ENCODE peak calls at places on chromosome 3, in six cellular contexts. W is neural progenitor cell, E is hepatocyte, Q is SK-N-SH, P is GM23248, A is OCI-LY7. K is an unnamed sample.

GRCh38 chr3:154540950-154541604 is 111.1 kb upstream of the GPR149 start:
- DNase-seq in Q (no peak), A (no peak), P (peak), E (no peak), W (no peak), K (no peak)

GRCh38 chr3:44885618-44886017 is 11.2 kb downstream of the TGM4 start:
- DNase-seq in A (no peak), E (peak), W (no peak), P (peak), Q (peak), K (no peak)

GRCh38 chr3:73707772-73708171 is 83.0 kb upstream of the PDZRN3 start:
- DNase-seq in W (no peak), Q (no peak), P (peak), E (no peak), A (no peak), K (no peak)

GRCh38 chr3:181725033-181725775 is 13.5 kb downstream of the SOX2 start:
- DNase-seq in W (peak), P (no peak), E (no peak), A (no peak), Q (no peak), K (no peak)

GRCh38 chr3:37545479-37545878 is 316.2 kb upstream of the CTDSPL start:
- DNase-seq in E (no peak), P (no peak), W (no peak), A (no peak), Q (peak), K (no peak)

GRCh38 chr3:107981471-107982111 is 109.2 kb downstream of the CD47 start:
- DNase-seq in P (peak), W (no peak), Q (no peak), E (peak), A (no peak), K (peak)

GRCh38 chr3:157475921-157476395 is 27.3 kb downstream of the VEPH1 start:
- DNase-seq in E (no peak), A (no peak), P (peak), W (no peak), Q (no peak), K (no peak)

GRCh38 chr3:84925571-84925970 is 33.2 kb upstream of the CADM2 start:
- DNase-seq in P (no peak), W (no peak), A (no peak), Q (no peak), E (no peak), K (no peak)

GRCh38 chr3:114383875-114384557 is 90.2 kb downstream of the TIGIT start:
- DNase-seq in W (peak), P (peak), A (peak), Q (peak), E (peak), K (peak)

GRCh38 chr3:141402476-141403171 is 34.3 kb downstream of the ZBTB38 start:
- DNase-seq in Q (peak), P (peak), A (no peak), W (peak), E (peak), K (peak)

GRCh38 chr3:71903141-71903540 is 118.2 kb upstream of the PROK2 start:
- DNase-seq in A (no peak), E (no peak), W (no peak), Q (no peak), P (peak), K (no peak)

GRCh38 chr3:88141458-88142083 is 8.2 kb upstream of the C3orf38 start:
- DNase-seq in A (no peak), W (no peak), Q (no peak), P (peak), E (no peak), K (no peak)

GRCh38 chr3:140922634-140923033 is 19.0 kb upstream of the SLC25A36 start:
- DNase-seq in P (peak), A (peak), W (peak), Q (no peak), E (peak), K (peak)

GRCh38 chr3:143123353-143123974 is 3.9 kb downstream of the CHST2 start:
- DNase-seq in E (no peak), P (no peak), Q (no peak), W (no peak), A (no peak), K (no peak)

GRCh38 chr3:52507359-52507758 is 12.2 kb downstream of the STAB1 start:
- DNase-seq in W (peak), A (no peak), E (peak), P (no peak), Q (no peak), K (no peak)

GRCh38 chr3:36135863-36136262 is 244.4 kb upstream of the STAC start:
- DNase-seq in P (no peak), Q (no peak), E (no peak), A (no peak), W (no peak), K (no peak)

GRCh38 chr3:136586580-136586979 is 165.6 kb downstream of the STAG1 start:
- DNase-seq in Q (no peak), E (peak), W (no peak), P (no peak), A (no peak), K (no peak)

GRCh38 chr3:42033741-42034140 is 57.4 kb upstream of the TRAK1 start:
- DNase-seq in W (no peak), A (no peak), E (no peak), P (peak), Q (no peak), K (no peak)

GRCh38 chr3:38016410-38016809 is 13.0 kb downstream of the PLCD1 start:
- DNase-seq in Q (no peak), A (no peak), P (no peak), E (no peak), W (no peak), K (no peak)

GRCh38 chr3:64878372-64878771 is 190.6 kb upstream of the ADAMTS9 start:
- DNase-seq in E (peak), A (no peak), Q (no peak), W (no peak), P (peak), K (no peak)

GRCh38 chr3:55243686-55244085 is 243.4 kb downstream of the WNT5A start:
- DNase-seq in A (no peak), E (no peak), W (peak), Q (no peak), P (no peak), K (peak)

GRCh38 chr3:129564981-129565644 is 22.1 kb downstream of the H1-8 start:
- DNase-seq in Q (peak), A (no peak), P (peak), E (no peak), W (no peak), K (no peak)

GRCh38 chr3:104273046-104273649 is 1093.6 kb upstream of the ALCAM start:
- DNase-seq in W (peak), E (peak), A (peak), Q (no peak), P (peak), K (peak)

GRCh38 chr3:18556503-18556902 is 131.4 kb upstream of the SATB1 start:
- DNase-seq in W (no peak), E (no peak), Q (no peak), P (peak), A (no peak), K (no peak)

GRCh38 chr3:149647812-149648211 is 10.0 kb downstream of the WWTR1 start:
- DNase-seq in P (no peak), Q (no peak), W (no peak), A (no peak), E (no peak), K (no peak)

GRCh38 chr3:123324880-123325765 is 123.4 kb downstream of the SEC22A start:
- DNase-seq in Q (no peak), A (no peak), E (no peak), P (no peak), W (no peak), K (no peak)

GRCh38 chr3:8445861-8446260 is 55.8 kb upstream of the LMCD1 start:
- DNase-seq in A (no peak), Q (no peak), E (peak), W (no peak), P (peak), K (no peak)

GRCh38 chr3:38713121-38713520 is 63.6 kb upstream of the SCN5A start:
- DNase-seq in A (no peak), Q (no peak), E (no peak), W (no peak), P (peak), K (no peak)

GRCh38 chr3:108030915-108031425 is 59.9 kb downstream of the CD47 start:
- DNase-seq in E (no peak), P (no peak), W (no peak), Q (no peak), A (no peak), K (no peak)

GRCh38 chr3:140931016-140931454 is 10.6 kb upstream of the SLC25A36 start:
- DNase-seq in Q (no peak), E (no peak), W (peak), P (peak), A (no peak), K (peak)

GRCh38 chr3:187811580-187812250 is 66.4 kb upstream of the BCL6 start:
- DNase-seq in E (peak), Q (no peak), P (peak), A (no peak), W (no peak), K (no peak)

GRCh38 chr3:150737874-150738679 is 24.9 kb downstream of the SIAH2 start:
- DNase-seq in A (no peak), W (no peak), P (peak), Q (no peak), E (peak), K (peak)

DNA sequence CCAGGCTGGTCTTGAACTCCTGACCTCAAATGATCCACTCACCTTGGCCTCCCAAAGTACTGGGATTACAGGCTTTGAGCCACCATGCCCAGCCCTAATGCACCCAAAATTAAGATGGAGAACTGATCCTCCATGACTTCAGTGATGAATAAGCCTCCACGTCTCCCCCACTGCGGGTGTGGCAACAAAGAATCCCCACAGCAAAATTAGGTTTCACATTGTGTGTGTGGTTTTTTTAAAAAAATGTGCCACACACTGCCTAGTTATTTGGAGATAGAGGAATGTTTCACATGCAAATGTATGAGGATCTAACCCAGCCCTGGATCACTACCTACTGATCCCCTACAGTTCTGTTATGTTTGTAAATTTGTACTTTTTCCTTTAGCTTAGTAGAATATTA is 17.3 kb downstream of the HDAC11 start:
- DNase-seq in A (no peak), E (no peak), W (no peak), P (peak), Q (no peak), K (no peak)
- TF ChIP-seq EZH2phosphoT487 in A (no peak), E (no peak), W (no peak), P (no peak), Q (no peak), K (no peak)

GRCh38 chr3:15097889-15098288 is 1.1 kb downstream of the RBSN start:
- DNase-seq in Q (no peak), A (peak), P (peak), E (no peak), W (no peak), K (no peak)
- TF ChIP-seq EZH2phosphoT487 in Q (no peak), A (no peak), P (no peak), E (no peak), W (no peak), K (no peak)

DNA sequence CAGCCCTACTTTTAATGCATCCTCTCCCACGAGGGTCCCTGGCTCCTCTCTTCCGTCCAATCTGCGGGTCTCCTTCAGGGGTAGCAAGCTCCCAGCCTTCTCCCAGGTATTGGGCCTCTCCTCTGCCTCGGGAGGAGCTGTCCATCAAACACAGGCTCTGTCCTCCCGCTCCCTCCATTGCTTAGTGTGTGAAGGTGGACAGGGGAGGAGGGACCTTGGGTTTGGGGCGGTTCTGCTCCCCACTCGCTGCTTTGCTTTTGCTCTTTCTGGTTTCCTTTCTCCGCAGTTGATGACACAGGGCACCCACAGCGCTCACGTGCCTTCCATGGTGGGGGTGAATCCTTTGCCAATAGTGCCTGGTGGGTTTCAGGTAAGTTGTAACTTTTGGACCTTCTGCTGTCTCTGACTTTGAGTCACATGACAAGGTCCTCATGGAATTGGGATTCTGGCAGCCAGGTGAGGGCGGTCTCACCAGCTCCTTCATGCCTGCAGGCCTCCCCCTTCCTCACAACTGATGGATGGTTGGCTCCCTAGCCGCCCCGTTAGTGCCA is 18.9 kb downstream of the MUC20 start:
- DNase-seq in A (no peak), P (no peak), W (no peak), Q (no peak), E (no peak), K (no peak)
- TF ChIP-seq EZH2phosphoT487 in A (no peak), P (no peak), W (no peak), Q (no peak), E (no peak), K (no peak)

DNA sequence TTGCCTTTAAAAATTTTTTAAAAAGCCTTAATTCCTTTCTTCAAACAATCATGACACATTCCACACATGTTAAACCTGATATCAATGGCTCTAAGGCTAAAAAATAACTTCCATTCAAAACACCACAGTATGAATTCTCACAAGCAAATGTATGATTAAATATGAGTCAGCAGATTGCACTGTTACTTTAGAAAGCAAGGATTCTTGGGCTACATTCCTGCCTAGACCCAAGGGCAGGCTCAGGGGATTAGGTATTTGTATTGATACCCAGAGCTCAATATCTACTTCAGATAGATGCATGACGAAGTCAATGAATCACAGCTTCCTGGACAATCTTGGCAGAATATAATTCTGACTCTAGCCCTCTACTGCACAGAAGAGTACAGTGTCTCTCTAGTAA is 65.7 kb downstream of the RARB start:
- DNase-seq in P (peak), E (no peak), A (no peak), Q (no peak), W (no peak), K (no peak)
- TF ChIP-seq EZH2phosphoT487 in P (no peak), E (no peak), A (no peak), Q (no peak), W (no peak), K (no peak)

GRCh38 chr3:120157113-120157512 is 62.9 kb upstream of the GSK3B start:
- DNase-seq in P (no peak), W (no peak), E (no peak), Q (no peak), A (no peak), K (no peak)

GRCh38 chr3:120157681-120158080 is 63.4 kb upstream of the GSK3B start:
- DNase-seq in E (no peak), A (no peak), Q (no peak), W (no peak), P (no peak), K (no peak)

GRCh38 chr3:120151796-120152195 is 57.5 kb upstream of the GSK3B start:
- DNase-seq in P (no peak), W (no peak), Q (no peak), A (no peak), E (no peak), K (no peak)

GRCh38 chr3:120155108-120155507 is 60.9 kb upstream of the GSK3B start:
- DNase-seq in P (no peak), E (no peak), W (no peak), A (no peak), Q (no peak), K (no peak)

DNA sequence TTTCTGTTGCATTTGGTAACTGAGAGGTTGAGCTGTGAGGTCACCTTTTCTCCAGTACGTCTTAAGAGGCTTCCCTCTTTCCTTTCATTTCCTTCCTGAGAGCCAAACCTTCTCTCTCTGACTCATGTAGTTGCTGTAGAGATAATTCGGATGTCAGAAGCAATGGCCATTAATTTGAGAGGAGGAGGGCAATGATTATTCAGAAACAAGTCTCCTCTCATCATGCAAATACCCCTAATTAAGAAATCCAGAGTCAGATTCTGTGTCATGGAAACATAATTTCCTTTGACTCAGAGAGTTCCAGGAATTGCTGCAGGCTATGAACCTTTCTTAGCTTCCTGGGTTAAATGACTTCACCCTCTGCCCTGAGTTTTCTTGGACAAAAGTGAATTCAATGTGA is 59.0 kb upstream of the GSK3B start:
- DNase-seq in Q (no peak), A (no peak), E (peak), P (peak), W (no peak), K (no peak)
- TF ChIP-seq EZH2phosphoT487 in Q (no peak), A (no peak), E (no peak), P (peak), W (no peak), K (no peak)

DNA sequence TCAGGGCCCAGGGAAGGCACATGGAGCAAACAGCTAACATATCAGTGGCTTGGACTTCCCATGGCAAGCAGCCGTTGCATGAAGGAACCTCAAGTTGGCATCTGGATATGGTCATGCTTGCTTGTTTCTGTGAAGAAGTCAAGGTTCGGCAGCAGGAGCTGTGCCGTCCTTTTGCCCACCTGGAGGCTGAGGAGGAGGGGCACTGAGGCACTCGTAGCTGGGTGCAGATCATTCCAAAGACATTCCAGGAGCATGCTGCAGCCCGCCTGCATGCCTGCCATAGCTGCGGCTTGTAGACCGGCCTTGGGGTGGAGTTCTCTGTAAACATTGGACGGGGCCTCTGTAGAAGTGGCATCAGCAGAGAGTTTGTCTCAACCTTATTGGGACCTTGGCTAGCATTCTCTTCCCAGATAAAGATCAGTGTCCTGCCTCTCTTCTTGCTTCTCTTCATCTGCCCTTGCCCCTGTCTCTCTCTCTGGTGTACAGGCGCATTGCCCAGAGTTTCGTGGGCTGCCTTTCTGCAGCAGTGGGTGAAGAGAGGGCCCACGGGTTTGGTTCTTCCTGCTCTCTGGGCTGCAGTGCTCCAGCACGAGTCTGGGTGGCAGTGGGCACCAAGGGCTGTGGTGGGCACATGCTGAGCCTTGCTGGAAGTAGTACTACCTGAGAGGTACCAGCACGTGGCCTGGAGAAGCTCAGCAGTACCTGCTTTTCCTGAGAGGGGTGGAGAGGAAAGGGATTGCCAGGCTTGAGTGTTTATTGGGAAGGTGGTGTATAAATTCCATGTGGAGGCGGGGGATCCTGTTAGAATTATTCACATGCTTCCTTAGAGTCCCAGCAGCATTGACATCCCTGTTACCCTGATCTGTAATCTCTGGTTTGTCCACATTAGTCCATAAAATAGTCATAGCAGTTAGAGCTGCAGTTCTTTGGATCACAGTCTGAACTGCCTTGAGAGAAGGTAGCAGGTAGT is 49.4 kb downstream of the CHCHD6 start:
- DNase-seq in P (peak), Q (no peak), A (no peak), E (peak), W (no peak), K (no peak)
- TF ChIP-seq EZH2phosphoT487 in P (no peak), Q (no peak), A (no peak), E (no peak), W (no peak), K (no peak)

GRCh38 chr3:58573638-58574037 is 3.6 kb downstream of the FAM107A start:
- DNase-seq in Q (no peak), E (peak), P (peak), W (no peak), A (no peak), K (no peak)
- TF ChIP-seq EZH2phosphoT487 in Q (no peak), E (no peak), P (no peak), W (no peak), A (no peak), K (no peak)

GRCh38 chr3:156214676-156215075 is 94.3 kb downstream of the KCNAB1 start:
- DNase-seq in P (no peak), W (no peak), A (no peak), Q (no peak), E (no peak), K (no peak)

GRCh38 chr3:156215751-156216150 is 95.4 kb downstream of the KCNAB1 start:
- DNase-seq in P (no peak), W (no peak), E (no peak), A (no peak), Q (no peak), K (no peak)

GRCh38 chr3:156209631-156210336 is 89.4 kb downstream of the KCNAB1 start:
- DNase-seq in E (no peak), W (no peak), A (no peak), Q (no peak), P (no peak), K (no peak)

GRCh38 chr3:156207802-156208685 is 87.7 kb downstream of the KCNAB1 start:
- DNase-seq in A (no peak), Q (no peak), P (peak), E (no peak), W (no peak), K (no peak)

DNA sequence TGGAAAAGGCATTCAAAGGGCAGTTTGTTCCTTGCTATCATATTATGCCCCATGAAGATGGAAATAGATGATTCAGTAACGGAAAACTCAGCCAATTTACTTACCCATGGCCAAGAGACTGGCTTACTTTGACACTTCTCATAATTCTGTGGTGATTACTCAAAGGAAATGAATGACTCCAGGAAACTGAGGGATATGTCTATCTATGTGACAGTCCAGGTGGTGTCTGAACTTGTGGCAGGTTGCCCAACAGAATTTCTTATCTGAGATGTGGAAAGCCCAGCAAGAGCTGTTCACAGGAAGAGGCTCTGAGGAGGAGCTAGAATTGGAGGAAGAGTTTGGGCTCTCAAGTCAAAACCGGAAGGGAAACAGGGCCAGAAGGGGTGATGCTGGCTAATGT is 91.2 kb downstream of the KCNAB1 start:
- DNase-seq in W (no peak), Q (no peak), A (no peak), P (peak), E (no peak), K (no peak)
- TF ChIP-seq EZH2phosphoT487 in W (no peak), Q (no peak), A (no peak), P (no peak), E (no peak), K (no peak)

K was measured in GM23338.